ENCODE peak calls at places on chromosome 15, in ten cellular contexts. G is astrocyte, O is adrenal gland, T is GM23248, S is aorta, E is breast epithelium, Q is stomach, A is left ventricle myocardium inferior, M is H9, V is fibroblast of lung. Y is an unnamed sample.

GRCh38 chr15:67253517-67254237 is 784 bp downstream of the AAGAB start:
- DNase-seq in S (no peak), V (peak; percentile 20), Q (no peak), G (peak; percentile 30), A (no peak), O (peak; percentile 26), M (no peak), E (no peak), T (peak; percentile 58), Y (no peak)

GRCh38 chr15:64582202-64582601 is 121.8 kb downstream of the ZNF609 start:
- DNase-seq in T (peak; percentile 17), E (no peak), A (no peak), G (peak; percentile 47), O (no peak), M (no peak), V (no peak), S (no peak), Q (no peak), Y (no peak)

GRCh38 chr15:90086868-90087268 is 15.4 kb downstream of the IDH2 start:
- DNase-seq in V (peak; percentile 41), Q (no peak), O (peak; percentile 66), E (no peak), T (peak; percentile 63), G (no peak), M (peak; percentile 63), S (no peak), A (no peak), Y (peak; percentile 53)

GRCh38 chr15:36796161-36796560 is 216.7 kb downstream of the CDIN1 start:
- DNase-seq in V (no peak), T (no peak), M (no peak), A (no peak), G (no peak), E (no peak), Q (no peak), O (no peak), S (no peak), Y (no peak)

GRCh38 chr15:62758126-62758951 is 284.2 kb upstream of the TPM1 start:
- DNase-seq in S (no peak), A (no peak), Q (peak; percentile 49), V (peak; percentile 85), M (no peak), G (peak; percentile 97), E (peak; percentile 37), T (peak; percentile 96), O (peak; percentile 50), Y (no peak)

GRCh38 chr15:30859091-30859874 is 44.4 kb upstream of the FAN1 start:
- DNase-seq in M (no peak), T (peak; percentile 61), S (no peak), G (peak; percentile 4), Q (no peak), A (no peak), O (no peak), V (peak; percentile 43), E (no peak), Y (peak; percentile 30)

GRCh38 chr15:65653341-65653740 is 31.6 kb downstream of the SLC24A1 start:
- DNase-seq in Q (no peak), M (no peak), O (no peak), T (peak; percentile 74), A (no peak), G (peak; percentile 31), E (no peak), V (peak; percentile 57), S (no peak), Y (no peak)

GRCh38 chr15:99371180-99372103 is 120.2 kb downstream of the LRRC28 start:
- DNase-seq in M (no peak), G (peak; percentile 32), T (peak; percentile 60), O (no peak), V (peak; percentile 30), Q (no peak), A (no peak), S (no peak), E (no peak), Y (peak; percentile 42)

GRCh38 chr15:62440731-62441130 is 275.6 kb upstream of the C2CD4B start:
- DNase-seq in S (no peak), V (no peak), E (no peak), G (no peak), M (no peak), A (no peak), Q (no peak), T (no peak), O (no peak), Y (no peak)

GRCh38 chr15:82081904-82082810 is 36.3 kb upstream of the MEX3B start:
- DNase-seq in T (peak; percentile 93), G (peak; percentile 97), M (peak; percentile 71), S (no peak), O (no peak), V (peak; percentile 86), A (no peak), Q (no peak), E (no peak), Y (no peak)

GRCh38 chr15:51649659-51650521 is 27.3 kb upstream of the DMXL2 start:
- DNase-seq in M (no peak), T (peak; percentile 76), G (peak; percentile 49), O (peak; percentile 51), Q (no peak), E (no peak), A (no peak), V (peak; percentile 85), S (no peak), Y (peak; percentile 72)

GRCh38 chr15:80567721-80568157 is 127.4 kb upstream of the ABHD17C start:
- DNase-seq in E (peak; percentile 54), Q (peak; percentile 49), M (peak; percentile 83), T (peak; percentile 86), V (peak; percentile 87), A (no peak), O (peak; percentile 71), S (no peak), G (peak; percentile 76), Y (no peak)

GRCh38 chr15:40162552-40162951 is 1.7 kb downstream of the BUB1B start:
- DNase-seq in T (no peak), S (no peak), A (no peak), E (no peak), G (no peak), Q (no peak), V (no peak), M (no peak), O (no peak), Y (no peak)

GRCh38 chr15:45254405-45255293 is 2.6 kb downstream of the SLC28A2 start:
- DNase-seq in Q (no peak), G (peak; percentile 54), S (no peak), T (peak; percentile 50), A (no peak), V (peak; percentile 44), E (no peak), O (no peak), M (no peak), Y (no peak)

GRCh38 chr15:43509002-43509922 is 8.1 kb upstream of the MAP1A start:
- DNase-seq in G (no peak), E (no peak), M (no peak), Q (no peak), O (peak; percentile 51), S (no peak), T (peak; percentile 74), A (no peak), V (no peak), Y (no peak)

GRCh38 chr15:89364741-89365450 is 30.3 kb upstream of the POLG start:
- DNase-seq in M (no peak), E (no peak), G (no peak), S (no peak), O (no peak), Q (no peak), T (no peak), V (no peak), A (no peak), Y (no peak)

DNA sequence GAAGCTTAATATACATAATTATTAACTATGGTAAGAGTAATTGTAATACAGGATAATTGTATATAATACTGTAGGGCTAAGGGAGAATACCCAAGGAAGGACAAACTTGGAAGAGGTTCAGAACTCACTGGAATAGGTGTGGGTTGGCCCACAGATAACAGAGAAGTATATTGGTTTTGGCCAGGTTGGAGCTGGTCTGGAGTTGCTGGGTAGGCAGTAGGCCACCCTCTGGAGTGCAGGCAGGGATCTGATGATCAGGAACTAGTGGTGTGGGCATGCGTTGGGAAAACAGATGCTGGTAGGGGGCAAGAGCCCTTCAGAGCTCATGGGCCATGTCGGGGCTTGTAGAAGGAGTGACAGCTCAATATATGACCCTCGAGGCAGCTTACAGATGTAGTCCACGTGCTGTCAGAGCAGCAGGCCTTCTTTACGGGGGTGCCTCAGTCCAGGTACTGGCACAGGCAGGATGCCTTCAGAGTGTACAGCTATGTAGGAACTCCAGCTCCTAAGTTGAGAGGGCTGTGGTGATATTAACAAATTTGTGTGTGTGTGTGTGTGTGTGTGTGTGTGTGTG is 12.4 kb downstream of the IREB2 start:
- DNase-seq in G (no peak), A (no peak), O (no peak), V (no peak), M (no peak), Q (peak; percentile 33), T (no peak), E (no peak), S (no peak), Y (no peak)
- H3K4me1 ChIP-seq in G (no peaks in the 10 kb centered on the region), A (peaks cover 69% of the 10 kb centered on the region), O (peaks cover 80% of the 10 kb centered on the region), V (peaks cover 4% of the 10 kb centered on the region), M (peaks cover 7% of the 10 kb centered on the region), Q (peaks cover 33% of the 10 kb centered on the region), T (peaks cover 1% of the 10 kb centered on the region), E (peaks cover 4% of the 10 kb centered on the region), S (no peaks in the 10 kb centered on the region), Y (peaks cover 25% of the 10 kb centered on the region)

GRCh38 chr15:29092376-29093064 is 177.1 kb downstream of the NSMCE3 start:
- DNase-seq in G (no peak), T (no peak), V (no peak), A (no peak), S (peak; percentile 34), O (no peak), Q (no peak), E (no peak), M (no peak), Y (no peak)
- H3K9me3 ChIP-seq in G (no peaks in the 10 kb centered on the region), T (no peaks in the 10 kb centered on the region), V (no peaks in the 10 kb centered on the region), A (no peaks in the 10 kb centered on the region), S (no peaks in the 10 kb centered on the region), O (no peaks in the 10 kb centered on the region), Q (no peaks in the 10 kb centered on the region), E (no peaks in the 10 kb centered on the region), M (no peaks in the 10 kb centered on the region), Y (no peaks in the 10 kb centered on the region)

DNA sequence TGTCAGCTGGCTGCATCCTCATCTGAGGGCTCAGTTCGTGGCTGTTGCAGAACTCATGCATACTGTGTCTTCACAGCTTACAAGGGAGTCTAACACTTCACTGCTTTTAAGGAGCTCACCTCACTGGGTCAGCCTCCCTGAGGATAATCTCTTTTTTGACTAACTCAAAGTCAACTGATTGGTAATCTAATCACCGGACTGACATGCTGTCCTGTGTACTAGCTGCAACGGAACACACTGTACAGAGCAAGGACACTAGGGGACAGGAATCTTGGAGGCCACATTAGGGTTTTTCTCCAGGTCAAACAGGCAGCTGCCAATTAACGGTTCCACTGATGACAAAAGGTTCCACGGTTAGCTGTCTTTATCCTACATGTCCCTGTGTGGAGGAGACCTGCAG is 1006.7 kb upstream of the SEMA6D start:
- DNase-seq in E (no peak), T (no peak), V (no peak), S (no peak), O (no peak), Q (no peak), A (no peak), G (no peak), M (no peak), Y (no peak)
- H3K4me1 ChIP-seq in E (no peaks in the 10 kb centered on the region), T (no peaks in the 10 kb centered on the region), V (no peaks in the 10 kb centered on the region), S (peaks cover 2% of the 10 kb centered on the region), O (no peaks in the 10 kb centered on the region), Q (no peaks in the 10 kb centered on the region), A (no peaks in the 10 kb centered on the region), G (no peaks in the 10 kb centered on the region), M (no peaks in the 10 kb centered on the region), Y (no peaks in the 10 kb centered on the region)

DNA sequence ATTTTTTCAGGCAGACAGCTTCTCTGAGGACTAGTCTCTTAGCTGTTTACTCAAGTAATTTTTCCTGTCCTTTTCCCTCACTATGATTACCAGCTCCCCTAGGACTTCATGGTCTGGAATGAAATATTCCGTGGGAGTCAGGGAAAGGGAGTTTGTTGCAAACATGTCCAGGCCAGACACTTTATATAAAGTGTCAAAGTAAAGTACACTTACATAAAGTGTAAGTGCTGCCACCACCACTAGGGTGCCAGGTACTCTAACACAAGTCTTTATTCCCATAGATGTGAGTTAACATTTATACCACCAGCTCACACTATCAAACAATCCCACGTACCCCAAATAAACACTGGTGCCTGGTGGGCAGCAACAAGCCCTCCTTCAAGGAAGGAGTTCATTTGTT is 179.8 kb downstream of the SNRPN start:
- DNase-seq in M (no peak), S (no peak), G (peak; percentile 9), Q (no peak), A (no peak), O (no peak), T (peak; percentile 11), V (peak; percentile 4), E (no peak), Y (no peak)
- H3K9me3 ChIP-seq in M (peaks cover 20% of the 10 kb centered on the region), S (no peaks in the 10 kb centered on the region), G (no peaks in the 10 kb centered on the region), Q (peaks cover 58% of the 10 kb centered on the region), A (peaks cover 60% of the 10 kb centered on the region), O (no peaks in the 10 kb centered on the region), T (no peaks in the 10 kb centered on the region), V (no peaks in the 10 kb centered on the region), E (no peaks in the 10 kb centered on the region), Y (peaks cover 19% of the 10 kb centered on the region)

Y was measured in CD4-positive, CD25-positive, alpha-beta regulatory T cell.